ENCODE peak calls at places on chromosomes 4 and X, in eight cellular contexts. T is B cell, G is NAMALWA, O is WERI-Rb-1, K is GDM1, X is cerebellar cortex, I is hypothalamus, P is NCI-H1092 treated with DMSO at 0.1 percent for 48 hours. Y is an unnamed sample.

GRCh38 chrX:15475486-15475885 is 17.6 kb downstream of the PIR start:
- DNase-seq in T (no peak), G (no peak), O (no peak), K (no peak), X (no peak), I (no peak), P (no peak), Y (no peak)

GRCh38 chrX:82813671-82814078 is 694.4 kb upstream of the POU3F4 start:
- DNase-seq in T (no peak), G (no peak), O (no peak), K (no peak), X (no peak), I (no peak), P (no peak), Y (no peak)

GRCh38 chr4:6987566-6987920 is 55.6 kb upstream of the TADA2B start:
- DNase-seq in T (no peak), G (no peak), O (no peak), K (no peak), X (no peak), I (no peak), P (no peak), Y (no peak)

GRCh38 chr4:68249434-68249833 is 3.9 kb upstream of the TMPRSS11B start:
- DNase-seq in T (no peak), G (no peak), O (no peak), K (no peak), X (no peak), I (no peak), P (no peak), Y (no peak)

GRCh38 chrX:139113682-139114081 is 402.2 kb upstream of the FGF13 start:
- DNase-seq in T (no peak), G (no peak), O (no peak), K (no peak), X (no peak), I (no peak), P (peak; percentile 19), Y (peak; percentile 9)

GRCh38 chrX:149845385-149845784 is 35.6 kb upstream of the MAGEA8 start:
- DNase-seq in T (no peak), G (no peak), O (no peak), K (no peak), X (no peak), I (no peak), P (no peak), Y (no peak)

GRCh38 chrX:41868392-41868977 is 54.9 kb downstream of the CASK start:
- DNase-seq in T (no peak), G (no peak), O (no peak), K (no peak), X (no peak), I (no peak), P (no peak), Y (no peak)

GRCh38 chr4:161936625-161937133 is 227.1 kb downstream of the FSTL5 start:
- DNase-seq in T (no peak), G (no peak), O (no peak), K (no peak), X (no peak), I (no peak), P (no peak), Y (no peak)

GRCh38 chr4:73252001-73252400 is 6.6 kb downstream of the ANKRD17 start:
- DNase-seq in T (no peak), G (no peak), O (no peak), K (no peak), X (no peak), I (no peak), P (no peak), Y (no peak)

GRCh38 chr4:105807496-105807895 is 87.8 kb upstream of the NPNT start:
- DNase-seq in T (no peak), G (no peak), O (no peak), K (no peak), X (no peak), I (no peak), P (no peak), Y (no peak)

GRCh38 chrX:120462370-120462769 is 6.7 kb downstream of the LAMP2 start:
- DNase-seq in T (no peak), G (no peak), O (no peak), K (peak; percentile 22), X (no peak), I (no peak), P (no peak), Y (peak; percentile 70)

GRCh38 chrX:149312936-149313432 is 192.1 kb downstream of the IDS start:
- DNase-seq in T (no peak), G (no peak), O (no peak), K (no peak), X (no peak), I (no peak), P (no peak), Y (no peak)

GRCh38 chr4:173526034-173526482 is 4.0 kb downstream of the HAND2 start:
- DNase-seq in T (no peak), G (no peak), O (no peak), K (no peak), X (no peak), I (no peak), P (no peak), Y (no peak)

GRCh38 chr4:182015893-182016292 is 227.3 kb upstream of the TENM3 start:
- DNase-seq in T (no peak), G (no peak), O (no peak), K (no peak), X (no peak), I (no peak), P (no peak), Y (no peak)

GRCh38 chr4:169810325-169811323 is 52.9 kb upstream of the HPF1 start:
- DNase-seq in T (no peak), G (peak; percentile 75), O (peak; percentile 50), K (peak; percentile 36), X (peak; percentile 86), I (no peak), P (peak; percentile 84), Y (peak; percentile 71)

GRCh38 chr4:95546866-95547707 is 1.7 kb downstream of the UNC5C start:
- DNase-seq in T (no peak), G (no peak), O (peak; percentile 76), K (no peak), X (peak; percentile 35), I (no peak), P (no peak), Y (no peak)

GRCh38 chr4:140952709-140953108 is 180.6 kb downstream of the RNF150 start:
- DNase-seq in T (no peak), G (no peak), O (no peak), K (no peak), X (no peak), I (no peak), P (no peak), Y (no peak)

GRCh38 chr4:95660719-95661118 is 111.9 kb upstream of the UNC5C start:
- DNase-seq in T (no peak), G (no peak), O (no peak), K (no peak), X (no peak), I (no peak), P (no peak), Y (no peak)